ENCODE peak calls at places on chromosomes 1 and 21, in seven cellular contexts. Y is HAP-1; L is HL-60; U is esophagus squamous epithelium; E is NT2/D1; B is CD8-positive, alpha-beta memory T cell; F is SK-N-MC. P is an unnamed sample.

GRCh38 chr1:193919827-193920226 is 733.4 kb upstream of the B3GALT2 start:
- DNase-seq in U (no peak), B (no peak), E (no peak), L (no peak), F (no peak), Y (no peak), P (no peak)

GRCh38 chr1:42949312-42950145 is 9.1 kb downstream of the SLC2A1 start:
- DNase-seq in L (no peak), E (no peak), Y (no peak), B (no peak), F (no peak), U (no peak), P (no peak)

GRCh38 chr1:153963850-153964331 is 554 bp upstream of the SLC39A1 start:
- DNase-seq in F (no peak), Y (peak), L (no peak), B (no peak), U (no peak), E (peak), P (no peak)

GRCh38 chr21:38511662-38512243 is 13.5 kb upstream of the ERG start:
- DNase-seq in E (no peak), L (no peak), F (no peak), Y (no peak), B (no peak), U (no peak), P (no peak)

GRCh38 chr1:86748622-86749373 is 44.4 kb downstream of the SH3GLB1 start:
- DNase-seq in F (no peak), B (no peak), U (no peak), Y (no peak), L (no peak), E (no peak), P (no peak)

GRCh38 chr1:236868625-236869467 is 73.8 kb downstream of the MTR start:
- DNase-seq in B (no peak), E (peak), U (no peak), L (peak), Y (peak), F (peak), P (peak)

GRCh38 chr21:39885119-39885848 is 18.0 kb downstream of the PCP4 start:
- DNase-seq in Y (no peak), L (no peak), U (no peak), E (no peak), F (no peak), B (no peak), P (no peak)

GRCh38 chr1:153626477-153626928 is 802 bp downstream of the S100A13 start:
- DNase-seq in F (no peak), L (no peak), Y (no peak), E (no peak), B (no peak), U (no peak), P (no peak)

GRCh38 chr1:199383791-199384190 is 643.7 kb upstream of the NR5A2 start:
- DNase-seq in B (no peak), Y (no peak), E (no peak), L (no peak), U (no peak), F (no peak), P (no peak)